ENCODE peak calls at places on chromosome 21, in nine cellular contexts. H, A, O, V, Y, U, F, D and T are unnamed samples.

GRCh38 chr21:23861908-23862504 is 1745.3 kb downstream of the MRPL39 start:
- DNase-seq in H (no peak), A (no peak), O (no peak), V (no peak), Y (no peak), U (no peak), F (no peak), D (no peak), T (no peak)

GRCh38 chr21:45957986-45958610 is 23.5 kb upstream of the COL6A1 start:
- DNase-seq in H (no peak), A (no peak), O (no peak), V (no peak), Y (no peak), U (no peak), F (peak), D (no peak), T (no peak)

GRCh38 chr21:36917487-36918158 is 48.8 kb downstream of the HLCS start:
- DNase-seq in H (no peak), A (no peak), O (no peak), V (peak), Y (no peak), U (no peak), F (no peak), D (no peak), T (no peak)

GRCh38 chr21:20882462-20883415 is 115.5 kb upstream of the NCAM2 start:
- DNase-seq in H (no peak), A (peak), O (no peak), V (peak), Y (peak), U (no peak), F (no peak), D (peak), T (peak)

GRCh38 chr21:41894922-41895557 is 15.9 kb upstream of the PRDM15 start:
- DNase-seq in H (no peak), A (no peak), O (no peak), V (peak), Y (no peak), U (no peak), F (no peak), D (no peak), T (no peak)

GRCh38 chr21:29190920-29191319 is 60.5 kb downstream of the MAP3K7CL start:
- DNase-seq in H (no peak), A (no peak), O (no peak), V (no peak), Y (no peak), U (no peak), F (no peak), D (no peak), T (no peak)

GRCh38 chr21:46011267-46011967 is 29.8 kb downstream of the COL6A1 start:
- DNase-seq in H (no peak), A (no peak), O (no peak), V (no peak), Y (no peak), U (no peak), F (no peak), D (no peak), T (no peak)

GRCh38 chr21:16072692-16073091 is 342.9 kb downstream of the USP25 start:
- DNase-seq in H (no peak), A (no peak), O (no peak), V (no peak), Y (no peak), U (no peak), F (no peak), D (no peak), T (no peak)

GRCh38 chr21:44762221-44763049 is 39.2 kb downstream of the UBE2G2 start:
- DNase-seq in H (no peak), A (no peak), O (no peak), V (no peak), Y (no peak), U (no peak), F (no peak), D (no peak), T (no peak)

GRCh38 chr21:41861255-41861654 is 17.9 kb downstream of the PRDM15 start:
- DNase-seq in H (no peak), A (no peak), O (no peak), V (no peak), Y (no peak), U (peak), F (no peak), D (no peak), T (no peak)

GRCh38 chr21:17730782-17731181 is 88.4 kb downstream of the C21orf91 start:
- DNase-seq in H (no peak), A (no peak), O (no peak), V (no peak), Y (no peak), U (no peak), F (no peak), D (no peak), T (no peak)

GRCh38 chr21:44653123-44653522 is 1.3 kb downstream of the KRTAP12-4 start:
- DNase-seq in H (no peak), A (no peak), O (no peak), V (no peak), Y (no peak), U (no peak), F (no peak), D (no peak), T (no peak)

GRCh38 chr21:23093259-23093658 is 2095.1 kb downstream of the NCAM2 start:
- DNase-seq in H (no peak), A (no peak), O (no peak), V (no peak), Y (no peak), U (no peak), F (no peak), D (no peak), T (no peak)

GRCh38 chr21:32137266-32137665 is 141.6 kb downstream of the MIS18A start:
- DNase-seq in H (no peak), A (no peak), O (no peak), V (peak), Y (peak), U (no peak), F (no peak), D (no peak), T (no peak)

GRCh38 chr21:33412832-33413519 is 9.8 kb downstream of the IFNGR2 start:
- DNase-seq in H (no peak), A (no peak), O (no peak), V (no peak), Y (no peak), U (no peak), F (no peak), D (no peak), T (no peak)

GRCh38 chr21:32056791-32057190 is 184.0 kb downstream of the HUNK start:
- DNase-seq in H (no peak), A (no peak), O (no peak), V (no peak), Y (no peak), U (no peak), F (no peak), D (no peak), T (no peak)

GRCh38 chr21:35658242-35658641 is 402.1 kb downstream of the SETD4 start:
- DNase-seq in H (no peak), A (no peak), O (no peak), V (peak), Y (no peak), U (no peak), F (no peak), D (no peak), T (no peak)

GRCh38 chr21:45341261-45341660 is 53.6 kb upstream of the POFUT2 start:
- DNase-seq in H (no peak), A (no peak), O (no peak), V (no peak), Y (no peak), U (no peak), F (no peak), D (no peak), T (no peak)

GRCh38 chr21:35226960-35227741 is 178.0 kb upstream of the RUNX1 start:
- DNase-seq in H (no peak), A (no peak), O (no peak), V (no peak), Y (no peak), U (no peak), F (no peak), D (peak), T (no peak)

GRCh38 chr21:34733866-34734265 is 65.1 kb downstream of the CLIC6 start:
- DNase-seq in H (no peak), A (no peak), O (no peak), V (no peak), Y (no peak), U (no peak), F (no peak), D (no peak), T (no peak)

GRCh38 chr21:28410264-28410663 is 582.4 kb downstream of the LTN1 start:
- DNase-seq in H (no peak), A (no peak), O (no peak), V (no peak), Y (no peak), U (no peak), F (no peak), D (no peak), T (no peak)

GRCh38 chr21:46124926-46125845 is 27.3 kb downstream of the COL6A2 start:
- DNase-seq in H (no peak), A (no peak), O (no peak), V (no peak), Y (peak), U (peak), F (no peak), D (no peak), T (no peak)

GRCh38 chr21:46661211-46661625 is 25.7 kb downstream of the PRMT2 start:
- DNase-seq in H (no peak), A (no peak), O (peak), V (peak), Y (peak), U (peak), F (peak), D (peak), T (no peak)

GRCh38 chr21:26923986-26924385 is 42.9 kb downstream of the ADAMTS5 start:
- DNase-seq in H (no peak), A (no peak), O (no peak), V (no peak), Y (no peak), U (no peak), F (no peak), D (no peak), T (no peak)

GRCh38 chr21:19508844-19509243 is 1105.3 kb upstream of the TMPRSS15 start:
- DNase-seq in H (no peak), A (no peak), O (no peak), V (no peak), Y (no peak), U (no peak), F (no peak), D (no peak), T (no peak)

GRCh38 chr21:30434033-30434631 is 4.1 kb downstream of the KRTAP13-4 start:
- DNase-seq in H (no peak), A (peak), O (no peak), V (peak), Y (peak), U (no peak), F (no peak), D (peak), T (peak)

GRCh38 chr21:39612233-39613028 is at the start of gene B3GALT5:
- DNase-seq in H (no peak), A (peak), O (peak), V (peak), Y (peak), U (no peak), F (no peak), D (peak), T (no peak)

GRCh38 chr21:36260030-36260787 is 59.8 kb upstream of the MORC3 start:
- DNase-seq in H (peak), A (peak), O (peak), V (peak), Y (no peak), U (no peak), F (no peak), D (peak), T (peak)

GRCh38 chr21:44887807-44888580 is 14.5 kb upstream of the PTTG1IP start:
- DNase-seq in H (no peak), A (no peak), O (no peak), V (no peak), Y (no peak), U (no peak), F (peak), D (no peak), T (no peak)